ENCODE peak calls at places on chromosomes 4 and X, in nine cellular contexts. X is PC-3, B is astrocyte, S is bronchial epithelial cell, V is RWPE1, T is dorsolateral prefrontal cortex, K is lower leg skin, Y is gastrocnemius medialis, C is esophagus muscularis mucosa. P is an unnamed sample.

GRCh38 chr4:4857809-4858508 is 1.5 kb upstream of the MSX1 start:
- DNase-seq in X (no peak), T (no peak), S (no peak), Y (no peak), V (no peak), B (no peak), C (no peak), K (no peak), P (no peak)

GRCh38 chr4:47032405-47033106 is 1.2 kb downstream of the GABRB1 start:
- DNase-seq in S (peak), T (peak), C (no peak), B (peak), V (peak), X (no peak), Y (no peak), K (peak), P (no peak)

GRCh38 chr4:144754562-144755410 is 108.8 kb downstream of the HHIP start:
- DNase-seq in S (peak), B (peak), C (no peak), V (no peak), T (no peak), Y (no peak), X (peak), K (no peak), P (peak)

GRCh38 chrX:68829594-68830485 is 1.0 kb downstream of the EFNB1 start:
- DNase-seq in X (no peak), B (peak), Y (no peak), S (no peak), K (peak), C (peak), T (no peak), V (no peak), P (no peak)

GRCh38 chr4:150348079-150348478 is 233.9 kb upstream of the MAB21L2 start:
- DNase-seq in Y (no peak), S (peak), K (no peak), X (peak), B (peak), C (no peak), T (no peak), V (peak), P (no peak)

GRCh38 chr4:169941141-169941540 is 85.1 kb downstream of the MFAP3L start:
- DNase-seq in C (no peak), Y (no peak), S (peak), T (no peak), V (no peak), X (no peak), K (no peak), B (no peak), P (no peak)

GRCh38 chr4:41257257-41257900 is 651 bp downstream of the UCHL1 start:
- DNase-seq in T (peak), S (no peak), Y (peak), K (peak), V (peak), B (peak), X (no peak), C (no peak), P (no peak)

GRCh38 chrX:23788521-23788920 is 5.5 kb downstream of the SAT1 start:
- DNase-seq in S (no peak), Y (no peak), C (no peak), K (no peak), X (no peak), B (no peak), T (no peak), V (no peak), P (no peak)

GRCh38 chrX:30898886-30899285 is 9.8 kb upstream of the TAB3 start:
- DNase-seq in Y (no peak), K (no peak), T (no peak), V (no peak), X (no peak), B (no peak), S (no peak), C (no peak), P (no peak)

GRCh38 chrX:68989865-68990606 is 161.2 kb downstream of the EFNB1 start:
- DNase-seq in X (no peak), B (peak), K (no peak), S (no peak), V (no peak), Y (no peak), C (peak), T (no peak), P (peak)

GRCh38 chr4:80202190-80202711 is 4.9 kb downstream of the PRDM8 start:
- DNase-seq in S (peak), Y (no peak), X (peak), T (peak), V (peak), C (no peak), B (peak), K (peak), P (no peak)

GRCh38 chr4:83272900-83273299 is 11.7 kb downstream of the COQ2 start:
- DNase-seq in B (no peak), V (no peak), S (no peak), K (no peak), X (no peak), C (no peak), Y (no peak), T (no peak), P (no peak)

GRCh38 chr4:20700007-20700761 is at the start of gene PACRGL:
- DNase-seq in S (peak), C (peak), K (peak), X (peak), V (peak), T (peak), B (peak), Y (peak), P (peak)

GRCh38 chr4:82715731-82716617 is 82.6 kb downstream of the SCD5 start:
- DNase-seq in X (no peak), V (no peak), T (no peak), C (no peak), K (no peak), S (peak), B (peak), Y (no peak), P (peak)

GRCh38 chr4:161256716-161257115 is 907.1 kb downstream of the FSTL5 start:
- DNase-seq in B (no peak), C (no peak), V (no peak), S (peak), K (no peak), X (peak), T (no peak), Y (no peak), P (no peak)
- TF ChIP-seq CTCF in B (peak), C (no peak), V (no peak), S (no peak), K (no peak), X (peak), T (peak), Y (no peak), P (peak)

DNA sequence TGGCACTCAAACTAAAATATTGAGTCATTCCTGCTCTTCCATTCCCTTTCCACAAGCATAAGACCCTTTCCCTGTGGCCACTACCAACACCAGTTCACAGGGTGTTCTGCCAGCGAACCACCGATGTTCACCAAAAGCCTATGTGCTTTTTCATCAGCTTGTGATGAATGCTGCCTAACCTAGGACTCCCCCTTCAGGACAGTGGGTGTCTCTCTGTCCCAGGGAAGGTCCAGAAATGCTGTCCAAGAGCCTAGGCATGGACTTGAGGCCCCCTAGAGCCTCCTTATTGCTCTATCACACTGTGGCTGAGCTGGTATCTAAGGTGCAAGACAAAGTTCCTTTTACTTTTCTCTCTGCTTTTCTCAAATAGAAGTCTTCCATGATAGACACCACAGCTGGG is 1015.6 kb downstream of the PCDH19 start:
- DNase-seq in V (no peak), K (no peak), Y (no peak), C (no peak), T (no peak), B (no peak), S (no peak), X (no peak), P (no peak)
- TF ChIP-seq CTCF in V (no peak), K (no peak), Y (no peak), C (no peak), T (no peak), B (no peak), S (no peak), X (no peak), P (peak)

DNA sequence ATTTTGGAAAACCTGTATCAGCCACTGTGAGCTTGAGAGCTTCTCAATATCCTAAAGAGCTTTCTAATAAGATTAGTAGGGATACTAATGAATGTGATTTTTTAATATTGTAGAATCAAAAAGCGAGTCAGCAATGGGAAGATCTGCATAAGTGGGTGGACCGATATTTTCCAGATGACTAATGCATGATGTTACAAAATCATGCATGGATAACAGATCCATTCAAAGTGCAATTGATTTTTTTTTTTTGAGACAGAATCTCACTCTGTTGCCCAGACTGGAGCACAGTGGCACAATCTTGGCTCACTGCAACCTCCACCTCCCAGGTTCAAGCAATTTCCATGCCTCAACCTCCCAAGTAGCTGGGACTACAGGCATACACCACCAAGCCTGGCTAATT is 7.3 kb upstream of the CLDN2 start:
- DNase-seq in K (no peak), V (no peak), C (no peak), S (peak), Y (no peak), B (peak), X (peak), T (no peak), P (no peak)
- TF ChIP-seq CTCF in K (no peak), V (no peak), C (no peak), S (no peak), Y (no peak), B (no peak), X (no peak), T (no peak), P (no peak)

GRCh38 chrX:154428176-154429171 is at the start of gene ATP6AP1:
- DNase-seq in B (peak), T (peak), C (peak), X (peak), S (peak), V (peak), K (peak), Y (peak), P (peak)
- TF ChIP-seq CTCF in B (no peak), T (no peak), C (no peak), X (no peak), S (peak), V (no peak), K (no peak), Y (no peak), P (no peak)

GRCh38 chrX:114058988-114059418 is 524.9 kb upstream of the HTR2C start:
- DNase-seq in C (no peak), X (no peak), B (no peak), V (no peak), S (no peak), K (no peak), Y (no peak), T (no peak), P (no peak)
- TF ChIP-seq CTCF in C (no peak), X (no peak), B (no peak), V (no peak), S (no peak), K (no peak), Y (no peak), T (no peak), P (no peak)

DNA sequence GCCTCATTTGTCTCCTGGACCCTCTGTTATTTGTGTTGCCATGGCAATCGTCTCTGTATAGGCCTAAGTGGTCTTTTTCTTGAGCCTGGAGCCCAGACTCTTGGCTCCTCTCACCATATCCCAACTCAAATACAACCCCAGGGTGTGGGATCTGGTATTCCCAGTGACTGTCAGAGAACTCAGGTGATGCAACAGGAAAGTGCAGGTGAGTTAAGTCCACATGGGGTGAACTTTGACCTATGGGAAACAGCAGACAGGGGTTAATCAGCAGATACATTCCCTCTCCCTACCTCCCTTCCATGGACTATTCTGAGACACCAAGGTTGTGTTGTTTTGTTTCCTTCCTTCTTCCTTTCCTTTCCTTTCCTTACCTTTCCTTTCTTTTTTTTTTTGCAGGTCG is 130.9 kb upstream of the RPS6KA3 start:
- DNase-seq in C (no peak), B (no peak), Y (no peak), T (no peak), V (no peak), K (no peak), S (no peak), X (no peak), P (no peak)
- TF ChIP-seq CTCF in C (no peak), B (no peak), Y (no peak), T (no peak), V (no peak), K (no peak), S (no peak), X (no peak), P (no peak)

GRCh38 chr4:39450618-39451017 is 8.1 kb downstream of the RPL9 start:
- DNase-seq in V (no peak), B (no peak), C (no peak), K (no peak), T (no peak), Y (no peak), X (no peak), S (no peak), P (no peak)

GRCh38 chr4:39451423-39452023 is 7.2 kb downstream of the RPL9 start:
- DNase-seq in Y (no peak), K (no peak), X (no peak), T (no peak), V (no peak), C (no peak), B (no peak), S (no peak), P (no peak)

GRCh38 chr4:39446483-39446841 is 12.3 kb downstream of the RPL9 start:
- DNase-seq in X (no peak), C (no peak), K (no peak), Y (no peak), T (no peak), V (no peak), B (no peak), S (no peak), P (no peak)

GRCh38 chr4:39442910-39443480 is 15.7 kb downstream of the RPL9 start:
- DNase-seq in X (no peak), V (no peak), S (no peak), T (no peak), B (no peak), C (no peak), Y (no peak), K (no peak), P (no peak)

GRCh38 chr4:39446842-39447573 is 11.7 kb downstream of the RPL9 start:
- DNase-seq in K (peak), V (peak), X (peak), Y (no peak), T (peak), S (peak), B (peak), C (no peak), P (no peak)
- TF ChIP-seq CTCF in K (no peak), V (no peak), X (no peak), Y (no peak), T (no peak), S (peak), B (no peak), C (no peak), P (peak)

DNA sequence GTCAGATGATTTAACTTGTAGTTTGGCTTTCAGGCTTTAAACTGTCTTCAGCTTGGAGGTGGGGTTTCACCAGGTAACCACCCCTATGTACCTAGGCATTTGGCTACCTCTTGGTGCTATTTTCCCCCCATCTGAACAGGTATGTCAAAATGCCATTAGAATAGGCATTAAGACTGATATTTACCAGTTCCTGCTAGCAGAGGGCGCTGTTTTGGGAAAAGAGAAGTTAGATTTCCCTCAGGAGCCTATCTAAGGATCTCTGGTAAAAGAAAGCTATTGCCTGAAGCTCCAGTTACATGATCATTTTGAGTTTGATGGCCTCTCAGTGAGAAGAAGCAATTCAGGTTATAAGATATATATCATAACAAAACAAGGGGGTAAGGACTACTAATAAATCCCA is 879.1 kb downstream of the SH3BGRL start:
- DNase-seq in K (no peak), Y (no peak), B (no peak), X (peak), T (no peak), S (no peak), C (no peak), V (no peak), P (no peak)
- TF ChIP-seq CTCF in K (no peak), Y (no peak), B (no peak), X (peak), T (no peak), S (no peak), C (no peak), V (no peak), P (no peak)

DNA sequence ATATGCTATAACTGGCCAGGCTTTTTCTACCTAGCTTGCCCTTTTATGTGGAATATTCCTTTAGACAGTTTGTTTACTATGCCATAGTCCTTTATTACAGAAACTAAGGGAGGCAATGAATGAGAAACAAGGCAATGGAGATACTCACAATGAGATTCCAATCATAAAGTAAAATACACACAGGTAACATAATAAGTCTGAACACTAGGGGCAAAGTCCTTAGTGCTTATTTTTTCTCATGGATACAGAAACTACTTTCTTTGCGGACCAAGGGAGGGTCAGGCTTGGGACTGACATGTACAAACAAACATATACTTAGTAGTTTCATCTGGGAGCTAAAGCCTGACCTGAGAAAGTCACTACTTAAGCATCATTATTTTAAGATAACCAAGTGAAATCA is 16.0 kb upstream of the UGT8 start:
- DNase-seq in K (no peak), C (no peak), T (no peak), X (no peak), S (no peak), V (no peak), Y (no peak), B (no peak), P (no peak)
- TF ChIP-seq CTCF in K (no peak), C (no peak), T (no peak), X (no peak), S (no peak), V (no peak), Y (no peak), B (no peak), P (no peak)

P was measured in AG09309.